ENCODE peak calls at places on chromosomes 2 and 18, in seven cellular contexts. One of them, this sample, is unnamed.

GRCh38 chr2:102284611-102285010 is 26.8 kb upstream of the IL1RL1 start:
- DNase-seq in fibroblast of villous mesenchyme: no peak
- DNase-seq in fibroblast of lung: peak
- DNase-seq in A549: no peak
- DNase-seq in upper lobe of left lung: no peak
- DNase-seq in AG04450: no peak
- DNase-seq in Panc1: no peak
- DNase-seq in this sample: no peak

GRCh38 chr2:231347081-231347480 is 48.4 kb upstream of the B3GNT7 start:
- DNase-seq in fibroblast of villous mesenchyme: peak
- DNase-seq in fibroblast of lung: no peak
- DNase-seq in A549: no peak
- DNase-seq in upper lobe of left lung: no peak
- DNase-seq in AG04450: no peak
- DNase-seq in Panc1: no peak
- DNase-seq in this sample: no peak

GRCh38 chr2:31079665-31080064 is 58.6 kb downstream of the GALNT14 start:
- DNase-seq in fibroblast of villous mesenchyme: no peak
- DNase-seq in fibroblast of lung: no peak
- DNase-seq in A549: no peak
- DNase-seq in upper lobe of left lung: no peak
- DNase-seq in AG04450: no peak
- DNase-seq in Panc1: no peak
- DNase-seq in this sample: no peak

GRCh38 chr18:70329076-70329475 is 40.2 kb downstream of the SOCS6 start:
- DNase-seq in fibroblast of villous mesenchyme: no peak
- DNase-seq in fibroblast of lung: no peak
- DNase-seq in A549: no peak
- DNase-seq in upper lobe of left lung: no peak
- DNase-seq in AG04450: no peak
- DNase-seq in Panc1: no peak
- DNase-seq in this sample: no peak

GRCh38 chr2:173652731-173653426 is 298.2 kb downstream of the CDCA7 start:
- DNase-seq in fibroblast of villous mesenchyme: peak
- DNase-seq in fibroblast of lung: peak
- DNase-seq in A549: peak
- DNase-seq in upper lobe of left lung: no peak
- DNase-seq in AG04450: peak
- DNase-seq in Panc1: peak
- DNase-seq in this sample: peak

GRCh38 chr2:142599504-142599903 is 278.0 kb upstream of the KYNU start:
- DNase-seq in fibroblast of villous mesenchyme: no peak
- DNase-seq in fibroblast of lung: no peak
- DNase-seq in A549: peak
- DNase-seq in upper lobe of left lung: no peak
- DNase-seq in AG04450: no peak
- DNase-seq in Panc1: no peak
- DNase-seq in this sample: no peak

GRCh38 chr2:218701806-218702205 is 8.8 kb upstream of the TTLL4 start:
- DNase-seq in fibroblast of villous mesenchyme: no peak
- DNase-seq in fibroblast of lung: peak
- DNase-seq in A549: no peak
- DNase-seq in upper lobe of left lung: no peak
- DNase-seq in AG04450: no peak
- DNase-seq in Panc1: no peak
- DNase-seq in this sample: no peak

GRCh38 chr2:163407296-163407695 is 328.5 kb downstream of the FIGN start:
- DNase-seq in fibroblast of villous mesenchyme: peak
- DNase-seq in fibroblast of lung: peak
- DNase-seq in A549: no peak
- DNase-seq in upper lobe of left lung: no peak
- DNase-seq in AG04450: peak
- DNase-seq in Panc1: no peak
- DNase-seq in this sample: no peak

GRCh38 chr18:57505231-57505630 is 70.1 kb downstream of the ONECUT2 start:
- DNase-seq in fibroblast of villous mesenchyme: no peak
- DNase-seq in fibroblast of lung: peak
- DNase-seq in A549: no peak
- DNase-seq in upper lobe of left lung: no peak
- DNase-seq in AG04450: no peak
- DNase-seq in Panc1: no peak
- DNase-seq in this sample: no peak

GRCh38 chr2:118665784-118666529 is 181.5 kb downstream of the EN1 start:
- DNase-seq in fibroblast of villous mesenchyme: no peak
- DNase-seq in fibroblast of lung: peak
- DNase-seq in A549: no peak
- DNase-seq in upper lobe of left lung: no peak
- DNase-seq in AG04450: no peak
- DNase-seq in Panc1: no peak
- DNase-seq in this sample: no peak

GRCh38 chr2:65660340-65660739 is 227.9 kb upstream of the SPRED2 start:
- DNase-seq in fibroblast of villous mesenchyme: peak
- DNase-seq in fibroblast of lung: peak
- DNase-seq in A549: no peak
- DNase-seq in upper lobe of left lung: no peak
- DNase-seq in AG04450: no peak
- DNase-seq in Panc1: no peak
- DNase-seq in this sample: no peak

GRCh38 chr18:77000527-77000926 is 132.1 kb downstream of the MBP start:
- DNase-seq in fibroblast of villous mesenchyme: peak
- DNase-seq in fibroblast of lung: peak
- DNase-seq in A549: peak
- DNase-seq in upper lobe of left lung: peak
- DNase-seq in AG04450: no peak
- DNase-seq in Panc1: peak
- DNase-seq in this sample: no peak

GRCh38 chr2:42725657-42726056 is 38.3 kb downstream of the OXER1 start:
- DNase-seq in fibroblast of villous mesenchyme: no peak
- DNase-seq in fibroblast of lung: no peak
- DNase-seq in A549: no peak
- DNase-seq in upper lobe of left lung: peak
- DNase-seq in AG04450: no peak
- DNase-seq in Panc1: no peak
- DNase-seq in this sample: no peak

GRCh38 chr2:178484245-178485041 is 4.2 kb downstream of the PLEKHA3 start:
- DNase-seq in fibroblast of villous mesenchyme: no peak
- DNase-seq in fibroblast of lung: peak
- DNase-seq in A549: no peak
- DNase-seq in upper lobe of left lung: no peak
- DNase-seq in AG04450: no peak
- DNase-seq in Panc1: no peak
- DNase-seq in this sample: no peak

GRCh38 chr2:198597648-198598047 is 793.3 kb downstream of the PLCL1 start:
- DNase-seq in fibroblast of villous mesenchyme: no peak
- DNase-seq in fibroblast of lung: no peak
- DNase-seq in A549: no peak
- DNase-seq in upper lobe of left lung: no peak
- DNase-seq in AG04450: no peak
- DNase-seq in Panc1: no peak
- DNase-seq in this sample: no peak

GRCh38 chr2:65464604-65465003 is 32.2 kb upstream of the SPRED2 start:
- DNase-seq in fibroblast of villous mesenchyme: peak
- DNase-seq in fibroblast of lung: no peak
- DNase-seq in A549: no peak
- DNase-seq in upper lobe of left lung: no peak
- DNase-seq in AG04450: no peak
- DNase-seq in Panc1: no peak
- DNase-seq in this sample: no peak

GRCh38 chr18:8499810-8500663 is 109.2 kb upstream of the RAB12 start:
- DNase-seq in fibroblast of villous mesenchyme: no peak
- DNase-seq in fibroblast of lung: no peak
- DNase-seq in A549: no peak
- DNase-seq in upper lobe of left lung: no peak
- DNase-seq in AG04450: no peak
- DNase-seq in Panc1: no peak
- DNase-seq in this sample: no peak

GRCh38 chr2:127085260-127085666 is 21.7 kb downstream of the BIN1 start:
- DNase-seq in fibroblast of villous mesenchyme: peak
- DNase-seq in fibroblast of lung: peak
- DNase-seq in A549: no peak
- DNase-seq in upper lobe of left lung: peak
- DNase-seq in AG04450: no peak
- DNase-seq in Panc1: no peak
- DNase-seq in this sample: no peak

GRCh38 chr2:46045888-46046287 is 251.3 kb upstream of the EPAS1 start:
- DNase-seq in fibroblast of villous mesenchyme: no peak
- DNase-seq in fibroblast of lung: no peak
- DNase-seq in A549: no peak
- DNase-seq in upper lobe of left lung: no peak
- DNase-seq in AG04450: no peak
- DNase-seq in Panc1: no peak
- DNase-seq in this sample: no peak

GRCh38 chr18:24341361-24341760 is 56.3 kb downstream of the OSBPL1A start:
- DNase-seq in fibroblast of villous mesenchyme: no peak
- DNase-seq in fibroblast of lung: no peak
- DNase-seq in A549: no peak
- DNase-seq in upper lobe of left lung: no peak
- DNase-seq in AG04450: peak
- DNase-seq in Panc1: no peak
- DNase-seq in this sample: no peak

GRCh38 chr2:237955640-237956401 is 11.0 kb upstream of the UBE2F start:
- DNase-seq in fibroblast of villous mesenchyme: no peak
- DNase-seq in fibroblast of lung: peak
- DNase-seq in A549: no peak
- DNase-seq in upper lobe of left lung: no peak
- DNase-seq in AG04450: no peak
- DNase-seq in Panc1: no peak
- DNase-seq in this sample: no peak

GRCh38 chr2:234973008-234973407 is 21.2 kb downstream of the SH3BP4 start:
- DNase-seq in fibroblast of villous mesenchyme: no peak
- DNase-seq in fibroblast of lung: peak
- DNase-seq in A549: no peak
- DNase-seq in upper lobe of left lung: no peak
- DNase-seq in AG04450: no peak
- DNase-seq in Panc1: no peak
- DNase-seq in this sample: no peak

GRCh38 chr18:46754188-46754587 is 2.7 kb downstream of the ST8SIA5 start:
- DNase-seq in fibroblast of villous mesenchyme: no peak
- DNase-seq in fibroblast of lung: no peak
- DNase-seq in A549: no peak
- DNase-seq in upper lobe of left lung: no peak
- DNase-seq in AG04450: no peak
- DNase-seq in Panc1: no peak
- DNase-seq in this sample: no peak

GRCh38 chr2:120751553-120751952 is 15.9 kb downstream of the GLI2 start:
- DNase-seq in fibroblast of villous mesenchyme: peak
- DNase-seq in fibroblast of lung: peak
- DNase-seq in A549: no peak
- DNase-seq in upper lobe of left lung: no peak
- DNase-seq in AG04450: no peak
- DNase-seq in Panc1: no peak
- DNase-seq in this sample: no peak

GRCh38 chr2:224398289-224398688 is 3.6 kb downstream of the FAM124B start:
- DNase-seq in fibroblast of villous mesenchyme: no peak
- DNase-seq in fibroblast of lung: no peak
- DNase-seq in A549: no peak
- DNase-seq in upper lobe of left lung: no peak
- DNase-seq in AG04450: no peak
- DNase-seq in Panc1: no peak
- DNase-seq in this sample: no peak

GRCh38 chr2:186695081-186695756 is 1.4 kb downstream of the FAM171B start:
- DNase-seq in fibroblast of villous mesenchyme: peak
- DNase-seq in fibroblast of lung: peak
- DNase-seq in A549: no peak
- DNase-seq in upper lobe of left lung: no peak
- DNase-seq in AG04450: peak
- DNase-seq in Panc1: no peak
- DNase-seq in this sample: no peak
- H3K4me3 ChIP-seq in fibroblast of villous mesenchyme: peak
- H3K4me3 ChIP-seq in fibroblast of lung: peak
- H3K4me3 ChIP-seq in A549: no peak
- H3K4me3 ChIP-seq in upper lobe of left lung: peak
- H3K4me3 ChIP-seq in AG04450: peak
- H3K4me3 ChIP-seq in Panc1: peak
- H3K4me3 ChIP-seq in this sample: peak

GRCh38 chr2:13522917-13523821 is 806.4 kb downstream of the TRIB2 start:
- DNase-seq in fibroblast of villous mesenchyme: no peak
- DNase-seq in fibroblast of lung: peak
- DNase-seq in A549: no peak
- DNase-seq in upper lobe of left lung: no peak
- DNase-seq in AG04450: no peak
- DNase-seq in Panc1: no peak
- DNase-seq in this sample: peak
- TF ChIP-seq CTCF in fibroblast of villous mesenchyme: no peak
- TF ChIP-seq CTCF in fibroblast of lung: no peak
- TF ChIP-seq CTCF in A549: no peak
- TF ChIP-seq CTCF in upper lobe of left lung: no peak
- TF ChIP-seq CTCF in AG04450: no peak
- TF ChIP-seq CTCF in Panc1: no peak
- TF ChIP-seq CTCF in this sample: peak

GRCh38 chr2:201696151-201696659 is 2.2 kb downstream of the MPP4 start:
- DNase-seq in fibroblast of villous mesenchyme: peak
- DNase-seq in fibroblast of lung: peak
- DNase-seq in A549: no peak
- DNase-seq in upper lobe of left lung: no peak
- DNase-seq in AG04450: peak
- DNase-seq in Panc1: no peak
- DNase-seq in this sample: no peak
- H3K4me3 ChIP-seq in fibroblast of villous mesenchyme: no peak
- H3K4me3 ChIP-seq in fibroblast of lung: no peak
- H3K4me3 ChIP-seq in A549: no peak
- H3K4me3 ChIP-seq in upper lobe of left lung: no peak
- H3K4me3 ChIP-seq in AG04450: no peak
- H3K4me3 ChIP-seq in Panc1: no peak
- H3K4me3 ChIP-seq in this sample: no peak

DNA sequence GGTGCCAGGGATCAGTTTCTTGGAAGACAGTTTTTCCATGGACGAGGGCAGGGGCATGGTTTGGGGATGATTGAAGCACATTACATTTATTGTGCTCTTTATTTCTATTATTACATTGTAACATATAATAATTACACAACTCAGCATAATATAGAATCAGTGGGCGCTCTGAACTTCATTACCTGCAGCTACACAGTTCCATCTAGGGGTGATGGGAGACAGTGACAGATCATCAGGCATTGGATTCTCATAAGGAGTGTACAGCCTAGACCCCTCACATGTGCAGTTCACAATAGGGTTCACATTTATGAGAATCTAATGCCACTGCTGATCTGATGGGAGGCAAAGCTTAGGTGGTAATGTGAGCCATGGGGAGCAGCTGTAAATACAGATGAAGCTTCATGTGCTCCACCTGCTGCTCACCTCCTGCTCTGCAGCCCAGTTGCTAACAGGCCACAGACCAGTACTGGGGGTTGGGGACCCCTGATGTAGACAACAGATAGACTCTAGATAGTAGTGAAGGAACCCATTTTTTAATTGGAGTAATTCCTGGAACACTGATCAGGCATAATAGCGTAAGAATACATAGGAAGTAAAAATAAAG is 41.5 kb upstream of the MC4R start:
- DNase-seq in fibroblast of villous mesenchyme: peak
- DNase-seq in fibroblast of lung: peak
- DNase-seq in A549: peak
- DNase-seq in upper lobe of left lung: peak
- DNase-seq in AG04450: no peak
- DNase-seq in Panc1: peak
- DNase-seq in this sample: no peak
- TF ChIP-seq CTCF in fibroblast of villous mesenchyme: no peak
- TF ChIP-seq CTCF in fibroblast of lung: peak
- TF ChIP-seq CTCF in A549: peak
- TF ChIP-seq CTCF in upper lobe of left lung: peak
- TF ChIP-seq CTCF in AG04450: peak
- TF ChIP-seq CTCF in Panc1: peak
- TF ChIP-seq CTCF in this sample: peak